ENCODE peak calls at places on chromosomes 12 and 14, in ten cellular contexts. O is uterus, W is stomach, B is heart left ventricle, N is tibial nerve, R is A549, X is HCT116, L is K562, Y is endothelial cell of umbilical vein, Z is body of pancreas. I is an unnamed sample. For H3K9me3, the result is how much of the 10 kb centered on the place peaks cover.

GRCh38 chr14:102058146-102058545 is 28.7 kb downstream of the HSP90AA1 start:
- DNase-seq in X (no peak), W (no peak), B (no peak), N (no peak), Z (no peak), R (no peak), O (no peak), L (no peak), Y (no peak), I (no peak)

GRCh38 chr12:129641916-129642315 is 261.9 kb downstream of the TMEM132D start:
- DNase-seq in R (no peak), B (no peak), X (no peak), Y (no peak), O (no peak), Z (no peak), W (no peak), L (no peak), N (no peak), I (no peak)

GRCh38 chr14:38731962-38732361 is 371.1 kb downstream of the SEC23A start:
- DNase-seq in W (no peak), Z (no peak), B (no peak), X (no peak), O (no peak), Y (no peak), R (no peak), N (no peak), L (no peak), I (no peak)

GRCh38 chr14:105525861-105526780 is at the start of gene TMEM121:
- DNase-seq in Z (peak), X (no peak), L (peak), Y (no peak), N (no peak), O (peak), B (no peak), W (no peak), R (peak), I (no peak)

GRCh38 chr14:105050551-105050897 is 14.7 kb downstream of the GPR132 start:
- DNase-seq in O (no peak), X (peak), W (peak), R (no peak), N (no peak), L (peak), Z (peak), B (no peak), Y (no peak), I (peak)

GRCh38 chr12:11535127-11535526 is 114.3 kb upstream of the ETV6 start:
- DNase-seq in Y (no peak), B (no peak), N (no peak), W (no peak), O (no peak), R (no peak), X (no peak), L (no peak), Z (no peak), I (no peak)

GRCh38 chr14:79009286-79009685 is 839.1 kb downstream of the NRXN3 start:
- DNase-seq in X (no peak), N (no peak), O (no peak), Y (no peak), R (no peak), B (no peak), W (no peak), Z (no peak), L (no peak), I (no peak)

GRCh38 chr12:99959549-99960170 is 25.1 kb downstream of the ANKS1B start:
- DNase-seq in L (no peak), N (no peak), W (no peak), R (peak), B (no peak), X (no peak), Y (peak), O (no peak), Z (no peak), I (no peak)

GRCh38 chr12:32671930-32672785 is 6.9 kb upstream of the DNM1L start:
- DNase-seq in N (no peak), Y (peak), L (peak), B (peak), O (no peak), R (peak), W (peak), Z (peak), X (peak), I (peak)

GRCh38 chr12:123660328-123660727 is 10.6 kb upstream of the TCTN2 start:
- DNase-seq in B (no peak), X (no peak), R (peak), O (no peak), N (no peak), W (no peak), Y (no peak), L (no peak), Z (no peak), I (no peak)

GRCh38 chr14:61326847-61327246 is 5.5 kb downstream of the PRKCH start:
- DNase-seq in Y (peak), R (no peak), X (no peak), L (no peak), O (peak), W (peak), N (peak), B (peak), Z (peak), I (peak)

GRCh38 chr14:55116246-55117030 is 12.6 kb upstream of the LGALS3 start:
- DNase-seq in B (no peak), X (no peak), N (no peak), Z (peak), R (no peak), Y (no peak), O (no peak), L (no peak), W (peak), I (no peak)

GRCh38 chr14:49975286-49975685 is 82.4 kb downstream of the ARF6 start:
- DNase-seq in Y (peak), L (no peak), N (no peak), O (no peak), R (no peak), Z (no peak), W (no peak), X (peak), B (no peak), I (peak)

GRCh38 chr12:39620664-39621658 is 1.4 kb upstream of the ABCD2 start:
- DNase-seq in W (no peak), R (no peak), O (no peak), Z (no peak), N (no peak), L (no peak), X (no peak), Y (no peak), B (no peak), I (no peak)

GRCh38 chr12:104329697-104330096 is 26.2 kb downstream of the EID3 start:
- DNase-seq in N (no peak), R (no peak), Z (no peak), L (no peak), X (no peak), W (no peak), Y (no peak), B (no peak), O (no peak), I (no peak)

GRCh38 chr12:25723286-25723685 is 170.2 kb upstream of the LMNTD1 start:
- DNase-seq in B (no peak), R (no peak), W (no peak), X (no peak), N (no peak), Z (no peak), O (peak), Y (no peak), L (no peak), I (peak)

GRCh38 chr12:109624467-109624866 is 50.9 kb downstream of the MVK start:
- DNase-seq in O (no peak), W (no peak), B (no peak), Z (no peak), L (no peak), R (no peak), N (no peak), Y (no peak), X (no peak), I (peak)
- H3K9me3 ChIP-seq in O (under half), W (under half), B (under half), Z (under half), L (under half), R (under half), N (under half), Y (under half), X (under half), I (under half)

GRCh38 chr14:73325063-73325462 is 87.8 kb downstream of the PAPLN start:
- DNase-seq in B (no peak), L (no peak), X (no peak), Z (no peak), W (no peak), Y (no peak), O (no peak), R (no peak), N (no peak), I (no peak)
- TF ChIP-seq POLR2A in B (no peak), L (no peak), X (no peak), Z (no peak), W (no peak), Y (no peak), O (no peak), R (no peak), N (no peak), I (no peak)

GRCh38 chr12:133201888-133202287 is 20.6 kb downstream of the ZNF268 start:
- DNase-seq in Y (no peak), Z (no peak), O (no peak), B (no peak), N (no peak), R (no peak), X (no peak), W (no peak), L (no peak), I (no peak)
- H3K9me3 ChIP-seq in Y (under half), Z (under half), O (under half), B (half or more), N (half or more), R (half or more), X (half or more), W (half or more), L (under half), I (half or more)

DNA sequence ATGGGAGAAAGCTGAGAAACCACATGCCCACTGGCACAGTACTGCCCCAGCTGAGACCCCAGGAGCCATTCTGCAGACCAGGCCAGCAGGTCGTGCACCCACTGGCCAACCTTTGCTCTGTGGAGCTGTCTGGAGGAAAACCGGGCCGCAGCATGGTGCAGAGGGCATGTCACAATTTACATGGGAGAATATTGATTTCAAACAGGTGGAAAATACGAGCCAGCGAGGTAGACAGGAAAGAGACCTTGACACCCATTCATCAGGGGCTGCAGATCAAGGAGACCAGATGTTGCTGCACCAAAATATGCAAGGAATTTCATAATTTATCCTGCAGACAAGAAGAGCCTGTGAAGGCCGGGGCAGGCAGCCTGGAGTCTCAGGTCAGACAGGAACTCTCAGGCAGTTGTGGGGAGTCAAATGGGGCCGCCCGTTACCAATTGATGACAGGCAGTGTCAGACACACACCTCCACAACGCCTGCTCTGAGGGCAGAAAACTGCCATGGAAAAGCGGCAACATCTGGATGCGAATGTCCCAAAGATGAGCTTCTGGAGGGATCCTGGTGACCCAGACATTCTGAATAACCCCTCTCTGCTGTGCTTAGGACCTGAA is 74.6 kb upstream of the BCL11B start:
- DNase-seq in B (no peak), Z (peak), O (no peak), X (no peak), Y (no peak), W (no peak), N (no peak), R (no peak), L (no peak), I (no peak)
- TF ChIP-seq POLR2A in B (no peak), Z (no peak), O (no peak), X (no peak), Y (no peak), W (no peak), N (no peak), R (no peak), L (no peak), I (no peak)

I was measured in adrenal gland.